ENCODE peak calls at places on chromosomes 13 and 19, in eight cellular contexts. B is cardiac muscle cell, M is choroid plexus epithelial cell, J is lower lobe of right lung, P is brain microvascular endothelial cell, H is adrenal gland, G is AG09309, F is tibial nerve. S is an unnamed sample.

GRCh38 chr13:106507560-106508274 is 27.7 kb downstream of the EFNB2 start:
- DNase-seq in B (peak; percentile 96), M (peak; percentile 99), J (no peak), P (peak; percentile 96), H (no peak), G (peak; percentile 93), F (no peak), S (no peak)

GRCh38 chr13:45875951-45876350 is 24.4 kb upstream of the SIAH3 start:
- DNase-seq in B (no peak), M (no peak), J (no peak), P (no peak), H (no peak), G (no peak), F (no peak), S (no peak)

GRCh38 chr19:4712771-4713170 is 10.9 kb downstream of the DPP9 start:
- DNase-seq in B (no peak), M (no peak), J (no peak), P (no peak), H (no peak), G (no peak), F (no peak), S (no peak)

GRCh38 chr19:42683917-42684513 is 56.3 kb downstream of the PSG3 start:
- DNase-seq in B (peak; percentile 43), M (peak; percentile 63), J (no peak), P (peak; percentile 52), H (no peak), G (no peak), F (no peak), S (no peak)

GRCh38 chr19:13291913-13292312 is 141.7 kb downstream of the IER2 start:
- DNase-seq in B (no peak), M (no peak), J (no peak), P (no peak), H (no peak), G (no peak), F (no peak), S (no peak)

GRCh38 chr13:114063545-114064515 is 68.6 kb downstream of the RASA3 start:
- DNase-seq in B (peak; percentile 63), M (peak; percentile 62), J (peak; percentile 85), P (no peak), H (peak; percentile 85), G (peak; percentile 81), F (peak; percentile 46), S (peak; percentile 51)

GRCh38 chr13:41284512-41285288 is 21.3 kb upstream of the MTRF1 start:
- DNase-seq in B (peak; percentile 66), M (peak; percentile 69), J (no peak), P (peak; percentile 75), H (no peak), G (peak; percentile 79), F (no peak), S (no peak)

GRCh38 chr19:50833117-50833801 is at the start of gene KLK15:
- DNase-seq in B (no peak), M (no peak), J (no peak), P (no peak), H (peak; percentile 55), G (no peak), F (no peak), S (no peak)

GRCh38 chr19:31698352-31698751 is 349.1 kb upstream of the TSHZ3 start:
- DNase-seq in B (no peak), M (no peak), J (no peak), P (no peak), H (no peak), G (no peak), F (no peak), S (no peak)

GRCh38 chr13:27362064-27362751 is 62.2 kb upstream of the GTF3A start:
- DNase-seq in B (peak; percentile 86), M (peak; percentile 81), J (peak; percentile 90), P (peak; percentile 72), H (peak; percentile 94), G (no peak), F (peak; percentile 75), S (peak; percentile 66)

GRCh38 chr13:111944171-111944583 is 122.8 kb upstream of the SOX1 start:
- DNase-seq in B (no peak), M (no peak), J (no peak), P (no peak), H (peak; percentile 30), G (no peak), F (no peak), S (no peak)

GRCh38 chr13:44404261-44405139 is 30.9 kb downstream of the SERP2 start:
- DNase-seq in B (no peak), M (no peak), J (no peak), P (no peak), H (no peak), G (no peak), F (no peak), S (no peak)

GRCh38 chr19:8017808-8018207 is 12.4 kb upstream of the ELAVL1 start:
- DNase-seq in B (no peak), M (no peak), J (peak; percentile 58), P (no peak), H (no peak), G (no peak), F (no peak), S (no peak)

GRCh38 chr13:44132710-44133109 is 240.9 kb upstream of the SERP2 start:
- DNase-seq in B (peak; percentile 75), M (no peak), J (peak; percentile 89), P (peak; percentile 56), H (peak; percentile 92), G (no peak), F (peak; percentile 15), S (no peak)

GRCh38 chr19:6509118-6509971 is 7.2 kb upstream of the TUBB4A start:
- DNase-seq in B (no peak), M (no peak), J (peak; percentile 60), P (no peak), H (peak; percentile 95), G (no peak), F (peak; percentile 30), S (no peak)

GRCh38 chr13:110330491-110331001 is 23.5 kb downstream of the COL4A2 start:
- DNase-seq in B (peak; percentile 33), M (peak; percentile 69), J (no peak), P (peak; percentile 66), H (peak; percentile 46), G (no peak), F (no peak), S (no peak)

GRCh38 chr19:29539131-29539530 is 13.3 kb downstream of the VSTM2B start:
- DNase-seq in B (no peak), M (no peak), J (no peak), P (no peak), H (no peak), G (no peak), F (peak; percentile 5), S (no peak)

GRCh38 chr19:16067205-16067938 is 8.9 kb upstream of the TPM4 start:
- DNase-seq in B (peak; percentile 94), M (peak; percentile 85), J (peak; percentile 84), P (peak; percentile 83), H (peak; percentile 83), G (peak; percentile 69), F (no peak), S (no peak)

GRCh38 chr19:17020823-17021222 is 5.8 kb downstream of the CPAMD8 start:
- DNase-seq in B (peak; percentile 17), M (peak; percentile 35), J (no peak), P (no peak), H (no peak), G (no peak), F (no peak), S (no peak)

GRCh38 chr13:85995788-85996418 is 196.7 kb upstream of the SLITRK6 start:
- DNase-seq in B (no peak), M (no peak), J (no peak), P (no peak), H (no peak), G (no peak), F (no peak), S (no peak)

GRCh38 chr13:109204252-109204651 is 574.8 kb downstream of the MYO16 start:
- DNase-seq in B (no peak), M (no peak), J (no peak), P (no peak), H (no peak), G (no peak), F (no peak), S (no peak)
- TF ChIP-seq CTCF in B (no peak), M (no peak), J (no peak), P (no peak), H (no peak), G (no peak), F (no peak), S (no peak)

DNA sequence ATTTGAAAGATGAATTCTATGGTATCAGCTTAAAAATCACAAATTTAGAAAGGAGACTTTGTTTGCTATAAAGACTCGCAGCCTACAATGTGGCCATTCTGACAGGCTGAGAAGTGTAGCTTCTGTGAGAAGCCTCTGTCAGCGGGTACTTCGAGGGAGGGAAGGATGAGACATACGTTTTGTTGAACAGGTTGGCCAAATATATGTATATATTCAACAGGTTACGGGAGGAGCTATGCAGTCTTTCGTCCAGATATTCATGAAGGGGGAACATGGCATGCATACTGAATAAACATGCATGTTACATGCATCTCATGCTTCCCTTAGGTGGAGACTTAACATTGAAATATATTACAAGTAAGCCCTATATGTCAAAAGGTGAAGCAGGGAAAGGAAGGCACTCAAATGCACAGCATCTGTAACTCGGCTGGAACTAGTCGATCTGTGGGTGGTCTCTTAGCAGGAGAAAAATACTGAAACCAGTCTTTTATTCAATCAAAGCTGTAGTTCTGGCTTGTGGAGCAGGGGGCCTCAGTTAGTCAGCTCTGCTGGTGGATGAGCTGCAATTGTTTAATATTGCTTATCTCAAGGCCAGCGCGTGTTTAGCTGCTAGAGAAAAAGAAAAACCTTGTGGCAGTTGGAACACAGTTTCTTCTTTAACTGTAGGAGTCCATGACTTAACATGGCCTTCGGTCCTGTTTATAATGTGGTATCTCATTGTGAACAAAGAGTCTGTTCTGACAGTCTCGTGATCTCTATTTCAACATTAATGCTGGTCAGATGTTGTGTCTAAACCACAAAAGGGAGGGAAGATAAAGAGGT is 94.3 kb downstream of the FAM216B start:
- DNase-seq in B (peak; percentile 82), M (peak; percentile 85), J (no peak), P (peak; percentile 79), H (peak; percentile 66), G (no peak), F (no peak), S (no peak)
- TF ChIP-seq CTCF in B (peak; percentile 54), M (peak; percentile 73), J (no peak), P (peak; percentile 68), H (peak; percentile 14), G (no peak), F (peak; percentile 11), S (no peak)

GRCh38 chr13:95698047-95698749 is 21.3 kb downstream of the DNAJC3 start:
- DNase-seq in B (peak; percentile 29), M (peak; percentile 52), J (no peak), P (no peak), H (no peak), G (no peak), F (no peak), S (no peak)
- TF ChIP-seq CTCF in B (peak; percentile 42), M (peak; percentile 49), J (no peak), P (peak; percentile 56), H (no peak), G (peak; percentile 30), F (no peak), S (no peak)

DNA sequence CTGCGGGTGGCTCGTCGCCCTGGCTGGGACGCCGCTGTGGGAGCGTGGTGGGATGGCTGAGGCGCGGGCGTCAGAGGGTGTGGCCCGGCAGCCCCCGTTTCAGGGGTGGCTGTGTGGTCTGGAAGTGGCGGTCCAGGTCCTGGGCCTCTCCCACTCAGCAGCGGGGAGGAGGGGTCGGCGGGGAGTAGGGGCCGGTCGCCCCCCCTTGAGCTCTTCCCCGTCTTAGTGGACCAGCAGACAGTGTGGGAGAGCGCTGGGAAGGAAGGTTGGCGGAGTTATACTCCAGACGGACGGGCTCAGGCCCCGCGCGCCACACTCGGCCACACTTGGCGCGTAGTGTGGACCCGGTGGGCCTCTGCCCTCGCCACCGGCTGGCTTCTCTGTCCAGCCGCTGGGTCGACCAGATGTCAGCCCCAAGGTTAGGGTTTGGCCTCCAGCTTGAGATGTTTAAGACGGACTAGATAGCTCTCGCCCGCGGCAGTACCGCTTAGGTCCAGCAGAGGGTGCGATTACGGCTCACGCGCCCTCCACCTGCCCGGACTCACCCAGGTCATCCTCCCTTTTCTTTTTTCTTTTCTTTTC is 21.7 kb upstream of the ZNF429 start:
- DNase-seq in B (peak; percentile 16), M (peak; percentile 3), J (peak; percentile 76), P (no peak), H (peak; percentile 89), G (no peak), F (peak; percentile 23), S (peak; percentile 41)
- TF ChIP-seq CTCF in B (peak; percentile 30), M (peak; percentile 38), J (peak; percentile 72), P (peak; percentile 55), H (peak; percentile 44), G (peak; percentile 39), F (peak; percentile 43), S (no peak)